ENCODE peak calls at places on chromosomes 16 and 17, in four cellular contexts. One of them, this sample, is unnamed. For H3K27me3, the result is how much of the 10 kb centered on the place peaks cover.

GRCh38 chr17:9307313-9307998 is 268.2 kb downstream of the STX8 start:
- DNase-seq in SK-N-SH: no peak
- DNase-seq in neural progenitor cell: peak
- DNase-seq in PC-3: no peak
- DNase-seq in this sample: peak

GRCh38 chr16:66409156-66409555 is 17.9 kb upstream of the BEAN1 start:
- DNase-seq in SK-N-SH: no peak
- DNase-seq in neural progenitor cell: no peak
- DNase-seq in PC-3: peak
- DNase-seq in this sample: peak

GRCh38 chr17:17062866-17063265 is 20.6 kb downstream of the MPRIP start:
- DNase-seq in SK-N-SH: no peak
- DNase-seq in neural progenitor cell: no peak
- DNase-seq in PC-3: no peak
- DNase-seq in this sample: no peak

GRCh38 chr17:30590086-30590485 is 112.9 kb downstream of the GOSR1 start:
- DNase-seq in SK-N-SH: no peak
- DNase-seq in neural progenitor cell: no peak
- DNase-seq in PC-3: no peak
- DNase-seq in this sample: peak

GRCh38 chr17:45305532-45306087 is 11.2 kb downstream of the MAP3K14 start:
- DNase-seq in SK-N-SH: no peak
- DNase-seq in neural progenitor cell: no peak
- DNase-seq in PC-3: no peak
- DNase-seq in this sample: peak

GRCh38 chr17:42519546-42520444 is 16.2 kb upstream of the NAGLU start:
- DNase-seq in SK-N-SH: no peak
- DNase-seq in neural progenitor cell: peak
- DNase-seq in PC-3: peak
- DNase-seq in this sample: peak

GRCh38 chr17:7881655-7882054 is 6.9 kb upstream of the CHD3 start:
- DNase-seq in SK-N-SH: peak
- DNase-seq in neural progenitor cell: no peak
- DNase-seq in PC-3: no peak
- DNase-seq in this sample: no peak

GRCh38 chr16:12680531-12680930 is 123.2 kb downstream of the CPPED1 start:
- DNase-seq in SK-N-SH: no peak
- DNase-seq in neural progenitor cell: no peak
- DNase-seq in PC-3: no peak
- DNase-seq in this sample: no peak

GRCh38 chr17:35051579-35052239 is 11.8 kb downstream of the RFFL start:
- DNase-seq in SK-N-SH: no peak
- DNase-seq in neural progenitor cell: no peak
- DNase-seq in PC-3: no peak
- DNase-seq in this sample: peak

GRCh38 chr17:73396429-73397277 is 84.9 kb upstream of the CDC42EP4 start:
- DNase-seq in SK-N-SH: no peak
- DNase-seq in neural progenitor cell: no peak
- DNase-seq in PC-3: no peak
- DNase-seq in this sample: no peak

GRCh38 chr16:88340755-88341150 is 42.0 kb upstream of the ZNF469 start:
- DNase-seq in SK-N-SH: no peak
- DNase-seq in neural progenitor cell: no peak
- DNase-seq in PC-3: no peak
- DNase-seq in this sample: no peak

GRCh38 chr17:27577884-27578717 is 52.9 kb upstream of the LGALS9 start:
- DNase-seq in SK-N-SH: peak
- DNase-seq in neural progenitor cell: no peak
- DNase-seq in PC-3: no peak
- DNase-seq in this sample: peak

GRCh38 chr17:1122681-1123396 is 56.9 kb downstream of the ABR start:
- DNase-seq in SK-N-SH: peak
- DNase-seq in neural progenitor cell: peak
- DNase-seq in PC-3: peak
- DNase-seq in this sample: peak

GRCh38 chr16:8887438-8887765 is 5.3 kb downstream of the LITAFD start:
- DNase-seq in SK-N-SH: no peak
- DNase-seq in neural progenitor cell: no peak
- DNase-seq in PC-3: no peak
- DNase-seq in this sample: no peak

GRCh38 chr16:10817963-10818941 is at the start of gene TVP23A:
- DNase-seq in SK-N-SH: peak
- DNase-seq in neural progenitor cell: peak
- DNase-seq in PC-3: no peak
- DNase-seq in this sample: no peak
- H3K4me3 ChIP-seq in SK-N-SH: peak
- H3K4me3 ChIP-seq in neural progenitor cell: peak
- H3K4me3 ChIP-seq in PC-3: no peak
- H3K4me3 ChIP-seq in this sample: no peak

GRCh38 chr17:80315517-80316182 is 55.0 kb downstream of the RNF213 start:
- DNase-seq in SK-N-SH: no peak
- DNase-seq in neural progenitor cell: no peak
- DNase-seq in PC-3: no peak
- DNase-seq in this sample: no peak
- TF ChIP-seq EZH2phosphoT487 in SK-N-SH: no peak
- TF ChIP-seq EZH2phosphoT487 in neural progenitor cell: no peak
- TF ChIP-seq EZH2phosphoT487 in PC-3: no peak
- TF ChIP-seq EZH2phosphoT487 in this sample: no peak

GRCh38 chr16:75443301-75443700 is 10.0 kb upstream of the CFDP1 start:
- DNase-seq in SK-N-SH: peak
- DNase-seq in neural progenitor cell: no peak
- DNase-seq in PC-3: no peak
- DNase-seq in this sample: peak
- H3K27me3 ChIP-seq in SK-N-SH: under half
- H3K27me3 ChIP-seq in neural progenitor cell: under half
- H3K27me3 ChIP-seq in PC-3: under half
- H3K27me3 ChIP-seq in this sample: under half

DNA sequence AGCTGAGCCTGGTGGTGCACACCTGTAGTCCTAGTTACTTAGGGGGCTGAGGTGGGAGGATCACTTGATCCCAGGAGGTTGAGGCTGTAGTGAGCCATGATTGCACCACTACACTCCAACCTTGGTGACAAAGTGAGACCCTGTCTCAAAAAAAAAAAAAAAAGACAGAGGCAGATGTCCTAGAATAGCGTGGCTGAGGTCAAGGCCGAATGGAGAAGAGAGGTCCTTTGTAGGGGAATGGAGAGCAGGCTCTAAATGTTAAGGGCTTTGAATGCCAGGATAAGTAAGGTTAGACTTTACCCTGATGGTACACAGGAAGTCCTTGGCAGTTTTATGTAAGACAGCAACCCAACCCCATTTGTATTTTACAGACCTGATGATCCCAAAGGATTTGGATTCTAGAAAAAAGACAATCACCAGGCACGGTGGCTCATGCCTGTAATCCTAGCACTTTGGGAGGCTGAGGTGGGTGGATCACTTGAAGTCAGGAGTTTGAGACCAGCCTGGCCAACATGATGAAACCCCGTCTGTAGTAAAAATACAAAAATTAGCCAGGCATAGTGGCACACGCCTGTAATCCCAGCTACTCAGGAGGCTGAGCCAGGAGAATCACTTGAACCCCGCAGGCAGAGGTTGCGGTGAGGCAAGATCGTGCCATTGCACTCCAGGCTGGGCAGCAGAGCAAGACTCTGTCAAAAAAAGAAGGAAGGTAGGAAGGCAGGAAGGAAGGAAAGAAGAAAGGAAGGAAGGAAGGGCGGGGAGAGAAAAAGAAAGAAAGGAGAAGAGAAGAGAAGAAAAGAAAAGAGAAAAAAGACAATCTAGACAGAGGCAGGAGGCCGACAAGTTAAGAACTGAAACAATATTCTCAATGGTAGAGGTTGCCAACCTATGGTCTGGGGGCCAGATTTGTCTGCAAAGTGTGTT is 2.1 kb upstream of the SBK1 start:
- DNase-seq in SK-N-SH: no peak
- DNase-seq in neural progenitor cell: no peak
- DNase-seq in PC-3: no peak
- DNase-seq in this sample: no peak
- H3K4me3 ChIP-seq in SK-N-SH: peak
- H3K4me3 ChIP-seq in neural progenitor cell: peak
- H3K4me3 ChIP-seq in PC-3: no peak
- H3K4me3 ChIP-seq in this sample: no peak